ENCODE peak calls at places on chromosomes 16 and 17, in nine cellular contexts. One of them, this sample, is unnamed.

GRCh38 chr17:6413073-6413472 is 21.8 kb downstream of the AIPL1 start:
- DNase-seq in SHP77: peak
- DNase-seq in iris pigment epithelial cell: peak
- DNase-seq in Daoy: peak
- DNase-seq in activated T-cell treated with anti-CD3 and anti-CD28 coated beads for 48 hours: no peak
- DNase-seq in NCI-H1694: peak
- DNase-seq in IMR-90: peak
- DNase-seq in CD4-positive, alpha-beta T cell: no peak
- DNase-seq in stimulated activated CD8-positive, alpha-beta memory T cell treated with anti-CD3 and anti-CD28 coated beads, Interleukin-4, amount 100 ng/mL, for 48 hours: no peak
- DNase-seq in this sample: peak

GRCh38 chr16:48501516-48502377 is 108.2 kb downstream of the N4BP1 start:
- DNase-seq in stimulated activated CD8-positive, alpha-beta memory T cell treated with anti-CD3 and anti-CD28 coated beads, Interleukin-4, amount 100 ng/mL, for 48 hours: no peak
- DNase-seq in iris pigment epithelial cell: peak
- DNase-seq in CD4-positive, alpha-beta T cell: no peak
- DNase-seq in Daoy: no peak
- DNase-seq in IMR-90: no peak
- DNase-seq in activated T-cell treated with anti-CD3 and anti-CD28 coated beads for 48 hours: no peak
- DNase-seq in NCI-H1694: no peak
- DNase-seq in SHP77: no peak
- DNase-seq in this sample: peak

GRCh38 chr16:82936941-82937551 is 310.3 kb downstream of the CDH13 start:
- DNase-seq in NCI-H1694: no peak
- DNase-seq in iris pigment epithelial cell: peak
- DNase-seq in activated T-cell treated with anti-CD3 and anti-CD28 coated beads for 48 hours: no peak
- DNase-seq in CD4-positive, alpha-beta T cell: no peak
- DNase-seq in IMR-90: peak
- DNase-seq in Daoy: peak
- DNase-seq in stimulated activated CD8-positive, alpha-beta memory T cell treated with anti-CD3 and anti-CD28 coated beads, Interleukin-4, amount 100 ng/mL, for 48 hours: no peak
- DNase-seq in SHP77: no peak
- DNase-seq in this sample: peak

GRCh38 chr16:8677481-8677880 is 3.1 kb downstream of the ABAT start:
- DNase-seq in activated T-cell treated with anti-CD3 and anti-CD28 coated beads for 48 hours: no peak
- DNase-seq in iris pigment epithelial cell: peak
- DNase-seq in CD4-positive, alpha-beta T cell: no peak
- DNase-seq in SHP77: no peak
- DNase-seq in Daoy: peak
- DNase-seq in NCI-H1694: no peak
- DNase-seq in IMR-90: no peak
- DNase-seq in stimulated activated CD8-positive, alpha-beta memory T cell treated with anti-CD3 and anti-CD28 coated beads, Interleukin-4, amount 100 ng/mL, for 48 hours: no peak
- DNase-seq in this sample: no peak

GRCh38 chr16:67170168-67170947 is at the start of gene NOL3:
- DNase-seq in IMR-90: peak
- DNase-seq in Daoy: peak
- DNase-seq in stimulated activated CD8-positive, alpha-beta memory T cell treated with anti-CD3 and anti-CD28 coated beads, Interleukin-4, amount 100 ng/mL, for 48 hours: peak
- DNase-seq in NCI-H1694: peak
- DNase-seq in activated T-cell treated with anti-CD3 and anti-CD28 coated beads for 48 hours: no peak
- DNase-seq in iris pigment epithelial cell: peak
- DNase-seq in CD4-positive, alpha-beta T cell: no peak
- DNase-seq in SHP77: peak
- DNase-seq in this sample: peak

GRCh38 chr17:41750866-41751265 is 16.4 kb upstream of the HAP1 start:
- DNase-seq in IMR-90: no peak
- DNase-seq in iris pigment epithelial cell: no peak
- DNase-seq in SHP77: no peak
- DNase-seq in Daoy: no peak
- DNase-seq in CD4-positive, alpha-beta T cell: no peak
- DNase-seq in activated T-cell treated with anti-CD3 and anti-CD28 coated beads for 48 hours: no peak
- DNase-seq in stimulated activated CD8-positive, alpha-beta memory T cell treated with anti-CD3 and anti-CD28 coated beads, Interleukin-4, amount 100 ng/mL, for 48 hours: no peak
- DNase-seq in NCI-H1694: no peak
- DNase-seq in this sample: no peak

GRCh38 chr17:28953444-28954118 is 2.3 kb upstream of the PHF12 start:
- DNase-seq in CD4-positive, alpha-beta T cell: peak
- DNase-seq in Daoy: peak
- DNase-seq in iris pigment epithelial cell: peak
- DNase-seq in IMR-90: peak
- DNase-seq in NCI-H1694: peak
- DNase-seq in activated T-cell treated with anti-CD3 and anti-CD28 coated beads for 48 hours: peak
- DNase-seq in SHP77: peak
- DNase-seq in stimulated activated CD8-positive, alpha-beta memory T cell treated with anti-CD3 and anti-CD28 coated beads, Interleukin-4, amount 100 ng/mL, for 48 hours: peak
- DNase-seq in this sample: no peak

GRCh38 chr17:40541060-40541872 is 24.0 kb downstream of the CCR7 start:
- DNase-seq in NCI-H1694: no peak
- DNase-seq in Daoy: no peak
- DNase-seq in SHP77: no peak
- DNase-seq in stimulated activated CD8-positive, alpha-beta memory T cell treated with anti-CD3 and anti-CD28 coated beads, Interleukin-4, amount 100 ng/mL, for 48 hours: peak
- DNase-seq in iris pigment epithelial cell: no peak
- DNase-seq in CD4-positive, alpha-beta T cell: peak
- DNase-seq in IMR-90: no peak
- DNase-seq in activated T-cell treated with anti-CD3 and anti-CD28 coated beads for 48 hours: peak
- DNase-seq in this sample: no peak

GRCh38 chr17:56866496-56866895 is 32.5 kb downstream of the DGKE start:
- DNase-seq in activated T-cell treated with anti-CD3 and anti-CD28 coated beads for 48 hours: no peak
- DNase-seq in stimulated activated CD8-positive, alpha-beta memory T cell treated with anti-CD3 and anti-CD28 coated beads, Interleukin-4, amount 100 ng/mL, for 48 hours: no peak
- DNase-seq in IMR-90: no peak
- DNase-seq in Daoy: no peak
- DNase-seq in SHP77: no peak
- DNase-seq in CD4-positive, alpha-beta T cell: no peak
- DNase-seq in NCI-H1694: no peak
- DNase-seq in iris pigment epithelial cell: no peak
- DNase-seq in this sample: no peak

GRCh38 chr16:10983175-10983558 is 38.8 kb downstream of the CLEC16A start:
- DNase-seq in CD4-positive, alpha-beta T cell: no peak
- DNase-seq in SHP77: no peak
- DNase-seq in activated T-cell treated with anti-CD3 and anti-CD28 coated beads for 48 hours: no peak
- DNase-seq in Daoy: no peak
- DNase-seq in IMR-90: no peak
- DNase-seq in iris pigment epithelial cell: no peak
- DNase-seq in stimulated activated CD8-positive, alpha-beta memory T cell treated with anti-CD3 and anti-CD28 coated beads, Interleukin-4, amount 100 ng/mL, for 48 hours: no peak
- DNase-seq in NCI-H1694: no peak
- DNase-seq in this sample: no peak

GRCh38 chr16:56916571-56917403 is 15.2 kb upstream of the HERPUD1 start:
- DNase-seq in IMR-90: no peak
- DNase-seq in activated T-cell treated with anti-CD3 and anti-CD28 coated beads for 48 hours: no peak
- DNase-seq in iris pigment epithelial cell: no peak
- DNase-seq in Daoy: no peak
- DNase-seq in NCI-H1694: no peak
- DNase-seq in CD4-positive, alpha-beta T cell: no peak
- DNase-seq in stimulated activated CD8-positive, alpha-beta memory T cell treated with anti-CD3 and anti-CD28 coated beads, Interleukin-4, amount 100 ng/mL, for 48 hours: peak
- DNase-seq in SHP77: no peak
- DNase-seq in this sample: no peak

GRCh38 chr17:48213797-48214196 is 106.2 kb downstream of the SNX11 start:
- DNase-seq in activated T-cell treated with anti-CD3 and anti-CD28 coated beads for 48 hours: no peak
- DNase-seq in Daoy: no peak
- DNase-seq in SHP77: peak
- DNase-seq in stimulated activated CD8-positive, alpha-beta memory T cell treated with anti-CD3 and anti-CD28 coated beads, Interleukin-4, amount 100 ng/mL, for 48 hours: no peak
- DNase-seq in iris pigment epithelial cell: no peak
- DNase-seq in CD4-positive, alpha-beta T cell: no peak
- DNase-seq in IMR-90: no peak
- DNase-seq in NCI-H1694: no peak
- DNase-seq in this sample: no peak

GRCh38 chr16:57277586-57277985 is 6.9 kb downstream of the PLLP start:
- DNase-seq in activated T-cell treated with anti-CD3 and anti-CD28 coated beads for 48 hours: peak
- DNase-seq in NCI-H1694: no peak
- DNase-seq in Daoy: peak
- DNase-seq in stimulated activated CD8-positive, alpha-beta memory T cell treated with anti-CD3 and anti-CD28 coated beads, Interleukin-4, amount 100 ng/mL, for 48 hours: peak
- DNase-seq in iris pigment epithelial cell: peak
- DNase-seq in IMR-90: peak
- DNase-seq in SHP77: no peak
- DNase-seq in CD4-positive, alpha-beta T cell: peak
- DNase-seq in this sample: peak

GRCh38 chr17:29162909-29163341 is 17.3 kb downstream of the MYO18A start:
- DNase-seq in stimulated activated CD8-positive, alpha-beta memory T cell treated with anti-CD3 and anti-CD28 coated beads, Interleukin-4, amount 100 ng/mL, for 48 hours: no peak
- DNase-seq in activated T-cell treated with anti-CD3 and anti-CD28 coated beads for 48 hours: no peak
- DNase-seq in NCI-H1694: peak
- DNase-seq in iris pigment epithelial cell: no peak
- DNase-seq in IMR-90: no peak
- DNase-seq in CD4-positive, alpha-beta T cell: no peak
- DNase-seq in Daoy: no peak
- DNase-seq in SHP77: no peak
- DNase-seq in this sample: no peak

GRCh38 chr17:21371511-21372081 is 4.6 kb upstream of the KCNJ12 start:
- DNase-seq in stimulated activated CD8-positive, alpha-beta memory T cell treated with anti-CD3 and anti-CD28 coated beads, Interleukin-4, amount 100 ng/mL, for 48 hours: no peak
- DNase-seq in CD4-positive, alpha-beta T cell: no peak
- DNase-seq in Daoy: no peak
- DNase-seq in activated T-cell treated with anti-CD3 and anti-CD28 coated beads for 48 hours: no peak
- DNase-seq in IMR-90: no peak
- DNase-seq in SHP77: no peak
- DNase-seq in NCI-H1694: no peak
- DNase-seq in iris pigment epithelial cell: no peak
- DNase-seq in this sample: no peak

GRCh38 chr17:73599599-73599998 is 44.6 kb downstream of the SDK2 start:
- DNase-seq in CD4-positive, alpha-beta T cell: no peak
- DNase-seq in SHP77: no peak
- DNase-seq in NCI-H1694: no peak
- DNase-seq in stimulated activated CD8-positive, alpha-beta memory T cell treated with anti-CD3 and anti-CD28 coated beads, Interleukin-4, amount 100 ng/mL, for 48 hours: no peak
- DNase-seq in Daoy: no peak
- DNase-seq in IMR-90: no peak
- DNase-seq in iris pigment epithelial cell: no peak
- DNase-seq in activated T-cell treated with anti-CD3 and anti-CD28 coated beads for 48 hours: no peak
- DNase-seq in this sample: no peak

GRCh38 chr17:6757747-6758146 is 1.9 kb downstream of the XAF1 start:
- DNase-seq in Daoy: no peak
- DNase-seq in SHP77: no peak
- DNase-seq in activated T-cell treated with anti-CD3 and anti-CD28 coated beads for 48 hours: no peak
- DNase-seq in stimulated activated CD8-positive, alpha-beta memory T cell treated with anti-CD3 and anti-CD28 coated beads, Interleukin-4, amount 100 ng/mL, for 48 hours: no peak
- DNase-seq in CD4-positive, alpha-beta T cell: no peak
- DNase-seq in IMR-90: no peak
- DNase-seq in NCI-H1694: no peak
- DNase-seq in iris pigment epithelial cell: no peak
- DNase-seq in this sample: no peak

GRCh38 chr16:86929149-86929871 is 351.0 kb downstream of the FOXL1 start:
- DNase-seq in SHP77: no peak
- DNase-seq in stimulated activated CD8-positive, alpha-beta memory T cell treated with anti-CD3 and anti-CD28 coated beads, Interleukin-4, amount 100 ng/mL, for 48 hours: no peak
- DNase-seq in NCI-H1694: no peak
- DNase-seq in activated T-cell treated with anti-CD3 and anti-CD28 coated beads for 48 hours: no peak
- DNase-seq in IMR-90: peak
- DNase-seq in CD4-positive, alpha-beta T cell: no peak
- DNase-seq in iris pigment epithelial cell: peak
- DNase-seq in Daoy: peak
- DNase-seq in this sample: peak

GRCh38 chr16:50622643-50623369 is 58.3 kb downstream of the SNX20 start:
- DNase-seq in stimulated activated CD8-positive, alpha-beta memory T cell treated with anti-CD3 and anti-CD28 coated beads, Interleukin-4, amount 100 ng/mL, for 48 hours: no peak
- DNase-seq in activated T-cell treated with anti-CD3 and anti-CD28 coated beads for 48 hours: no peak
- DNase-seq in NCI-H1694: no peak
- DNase-seq in CD4-positive, alpha-beta T cell: no peak
- DNase-seq in IMR-90: no peak
- DNase-seq in SHP77: no peak
- DNase-seq in Daoy: no peak
- DNase-seq in iris pigment epithelial cell: no peak
- DNase-seq in this sample: no peak

GRCh38 chr16:60636117-60636516 is 1400.1 kb downstream of the CDH8 start:
- DNase-seq in NCI-H1694: no peak
- DNase-seq in CD4-positive, alpha-beta T cell: no peak
- DNase-seq in activated T-cell treated with anti-CD3 and anti-CD28 coated beads for 48 hours: no peak
- DNase-seq in IMR-90: no peak
- DNase-seq in Daoy: no peak
- DNase-seq in iris pigment epithelial cell: no peak
- DNase-seq in SHP77: no peak
- DNase-seq in stimulated activated CD8-positive, alpha-beta memory T cell treated with anti-CD3 and anti-CD28 coated beads, Interleukin-4, amount 100 ng/mL, for 48 hours: no peak
- DNase-seq in this sample: no peak